ENCODE peak calls at places on chromosomes 6 and 20, in seven cellular contexts. One of them, this sample, is unnamed.

GRCh38 chr20:3980260-3981131 is 34.9 kb downstream of the RNF24 start:
- DNase-seq in IMR-90: peak
- DNase-seq in NT2/D1: no peak
- DNase-seq in mesenchymal stem cell: peak
- DNase-seq in H1: no peak
- DNase-seq in endodermal cell: no peak
- DNase-seq in fibroblast of lung: peak
- DNase-seq in this sample: peak

GRCh38 chr6:6645266-6645917 is 56.9 kb downstream of the LY86 start:
- DNase-seq in IMR-90: no peak
- DNase-seq in H1: no peak
- DNase-seq in NT2/D1: no peak
- DNase-seq in endodermal cell: peak
- DNase-seq in mesenchymal stem cell: no peak
- DNase-seq in fibroblast of lung: no peak
- DNase-seq in this sample: no peak

GRCh38 chr6:37974381-37974780 is 154.9 kb downstream of the ZFAND3 start:
- DNase-seq in IMR-90: no peak
- DNase-seq in H1: no peak
- DNase-seq in mesenchymal stem cell: no peak
- DNase-seq in endodermal cell: no peak
- DNase-seq in fibroblast of lung: no peak
- DNase-seq in NT2/D1: no peak
- DNase-seq in this sample: no peak

GRCh38 chr20:2303693-2304092 is 7.9 kb downstream of the TGM3 start:
- DNase-seq in endodermal cell: no peak
- DNase-seq in IMR-90: no peak
- DNase-seq in NT2/D1: no peak
- DNase-seq in H1: no peak
- DNase-seq in mesenchymal stem cell: no peak
- DNase-seq in fibroblast of lung: no peak
- DNase-seq in this sample: no peak

GRCh38 chr6:143279385-143279784 is 171.1 kb downstream of the ADAT2 start:
- DNase-seq in H1: no peak
- DNase-seq in fibroblast of lung: peak
- DNase-seq in IMR-90: peak
- DNase-seq in mesenchymal stem cell: peak
- DNase-seq in NT2/D1: no peak
- DNase-seq in endodermal cell: peak
- DNase-seq in this sample: no peak

GRCh38 chr6:67880939-67881705 is 754.0 kb upstream of the ADGRB3 start:
- DNase-seq in IMR-90: no peak
- DNase-seq in endodermal cell: no peak
- DNase-seq in NT2/D1: no peak
- DNase-seq in H1: no peak
- DNase-seq in mesenchymal stem cell: peak
- DNase-seq in fibroblast of lung: peak
- DNase-seq in this sample: no peak

GRCh38 chr6:55239099-55239498 is 64.8 kb downstream of the HCRTR2 start:
- DNase-seq in mesenchymal stem cell: peak
- DNase-seq in IMR-90: no peak
- DNase-seq in H1: no peak
- DNase-seq in NT2/D1: no peak
- DNase-seq in fibroblast of lung: peak
- DNase-seq in endodermal cell: no peak
- DNase-seq in this sample: no peak

GRCh38 chr20:43189614-43190331 is at the start of gene PTPRT:
- DNase-seq in NT2/D1: no peak
- DNase-seq in fibroblast of lung: no peak
- DNase-seq in mesenchymal stem cell: no peak
- DNase-seq in endodermal cell: peak
- DNase-seq in IMR-90: no peak
- DNase-seq in H1: peak
- DNase-seq in this sample: no peak

GRCh38 chr6:150738092-150738625 is 127.3 kb upstream of the MTHFD1L start:
- DNase-seq in IMR-90: no peak
- DNase-seq in fibroblast of lung: no peak
- DNase-seq in H1: no peak
- DNase-seq in mesenchymal stem cell: no peak
- DNase-seq in NT2/D1: no peak
- DNase-seq in endodermal cell: no peak
- DNase-seq in this sample: no peak

GRCh38 chr6:169188051-169188863 is 65.4 kb downstream of the THBS2 start:
- DNase-seq in H1: no peak
- DNase-seq in fibroblast of lung: peak
- DNase-seq in endodermal cell: peak
- DNase-seq in mesenchymal stem cell: peak
- DNase-seq in NT2/D1: no peak
- DNase-seq in IMR-90: peak
- DNase-seq in this sample: peak

GRCh38 chr6:74044417-74045096 is 348.6 kb downstream of the CD109 start:
- DNase-seq in H1: no peak
- DNase-seq in NT2/D1: no peak
- DNase-seq in mesenchymal stem cell: peak
- DNase-seq in IMR-90: peak
- DNase-seq in fibroblast of lung: peak
- DNase-seq in endodermal cell: no peak
- DNase-seq in this sample: no peak

GRCh38 chr6:100433726-100434435 is 30.8 kb downstream of the SIM1 start:
- DNase-seq in endodermal cell: no peak
- DNase-seq in NT2/D1: no peak
- DNase-seq in IMR-90: no peak
- DNase-seq in fibroblast of lung: no peak
- DNase-seq in mesenchymal stem cell: no peak
- DNase-seq in H1: no peak
- DNase-seq in this sample: no peak

GRCh38 chr6:136077834-136078576 is 172.1 kb downstream of the MTFR2 start:
- DNase-seq in endodermal cell: no peak
- DNase-seq in NT2/D1: no peak
- DNase-seq in IMR-90: peak
- DNase-seq in H1: no peak
- DNase-seq in mesenchymal stem cell: peak
- DNase-seq in fibroblast of lung: peak
- DNase-seq in this sample: no peak

GRCh38 chr6:14711056-14711703 is 534.7 kb upstream of the JARID2 start:
- DNase-seq in fibroblast of lung: peak
- DNase-seq in endodermal cell: peak
- DNase-seq in IMR-90: peak
- DNase-seq in mesenchymal stem cell: peak
- DNase-seq in NT2/D1: peak
- DNase-seq in H1: no peak
- DNase-seq in this sample: peak

GRCh38 chr20:36092424-36093024 is 62.0 kb upstream of the EPB41L1 start:
- DNase-seq in mesenchymal stem cell: peak
- DNase-seq in IMR-90: no peak
- DNase-seq in NT2/D1: no peak
- DNase-seq in endodermal cell: peak
- DNase-seq in fibroblast of lung: peak
- DNase-seq in H1: peak
- DNase-seq in this sample: no peak

GRCh38 chr20:4153251-4153650 is 137.9 kb upstream of the RNF24 start:
- DNase-seq in mesenchymal stem cell: no peak
- DNase-seq in endodermal cell: no peak
- DNase-seq in fibroblast of lung: no peak
- DNase-seq in IMR-90: no peak
- DNase-seq in NT2/D1: no peak
- DNase-seq in H1: no peak
- DNase-seq in this sample: no peak

GRCh38 chr20:50367104-50367674 is 143.0 kb upstream of the PTPN1 start:
- DNase-seq in H1: no peak
- DNase-seq in endodermal cell: no peak
- DNase-seq in fibroblast of lung: no peak
- DNase-seq in mesenchymal stem cell: no peak
- DNase-seq in NT2/D1: no peak
- DNase-seq in IMR-90: no peak
- DNase-seq in this sample: no peak
- H3K9ac ChIP-seq in H1: no peak
- H3K9ac ChIP-seq in endodermal cell: no peak
- H3K9ac ChIP-seq in fibroblast of lung: no peak
- H3K9ac ChIP-seq in mesenchymal stem cell: no peak
- H3K9ac ChIP-seq in NT2/D1: no peak
- H3K9ac ChIP-seq in IMR-90: no peak
- H3K9ac ChIP-seq in this sample: no peak

DNA sequence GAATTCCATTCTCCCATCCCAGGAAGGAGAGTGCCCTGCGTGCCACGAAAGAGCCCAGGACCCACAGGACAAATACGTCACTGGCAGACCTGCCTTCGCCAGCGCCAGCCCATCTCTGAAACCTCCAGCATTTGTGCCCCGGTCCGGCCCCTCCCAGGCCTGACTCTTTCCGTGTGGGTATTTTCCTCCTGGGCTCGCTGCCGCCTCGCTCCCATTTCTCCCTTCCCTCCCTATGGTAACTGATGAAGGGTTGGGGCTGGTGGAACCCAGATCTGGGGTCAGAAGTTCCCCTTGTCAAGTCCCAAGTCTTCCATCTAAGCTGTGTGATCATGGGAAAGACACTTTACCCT is 208.5 kb downstream of the LRFN2 start:
- DNase-seq in endodermal cell: peak
- DNase-seq in IMR-90: no peak
- DNase-seq in mesenchymal stem cell: no peak
- DNase-seq in H1: no peak
- DNase-seq in fibroblast of lung: no peak
- DNase-seq in NT2/D1: no peak
- DNase-seq in this sample: peak
- H3K9ac ChIP-seq in endodermal cell: no peak
- H3K9ac ChIP-seq in IMR-90: no peak
- H3K9ac ChIP-seq in mesenchymal stem cell: no peak
- H3K9ac ChIP-seq in H1: no peak
- H3K9ac ChIP-seq in fibroblast of lung: no peak
- H3K9ac ChIP-seq in NT2/D1: no peak
- H3K9ac ChIP-seq in this sample: no peak

GRCh38 chr20:57482796-57483195 is 42.1 kb downstream of the CTCFL start:
- DNase-seq in H1: no peak
- DNase-seq in fibroblast of lung: no peak
- DNase-seq in mesenchymal stem cell: no peak
- DNase-seq in NT2/D1: no peak
- DNase-seq in endodermal cell: peak
- DNase-seq in IMR-90: no peak
- DNase-seq in this sample: no peak
- H3K9ac ChIP-seq in H1: no peak
- H3K9ac ChIP-seq in fibroblast of lung: no peak
- H3K9ac ChIP-seq in mesenchymal stem cell: no peak
- H3K9ac ChIP-seq in NT2/D1: no peak
- H3K9ac ChIP-seq in endodermal cell: no peak
- H3K9ac ChIP-seq in IMR-90: no peak
- H3K9ac ChIP-seq in this sample: no peak

DNA sequence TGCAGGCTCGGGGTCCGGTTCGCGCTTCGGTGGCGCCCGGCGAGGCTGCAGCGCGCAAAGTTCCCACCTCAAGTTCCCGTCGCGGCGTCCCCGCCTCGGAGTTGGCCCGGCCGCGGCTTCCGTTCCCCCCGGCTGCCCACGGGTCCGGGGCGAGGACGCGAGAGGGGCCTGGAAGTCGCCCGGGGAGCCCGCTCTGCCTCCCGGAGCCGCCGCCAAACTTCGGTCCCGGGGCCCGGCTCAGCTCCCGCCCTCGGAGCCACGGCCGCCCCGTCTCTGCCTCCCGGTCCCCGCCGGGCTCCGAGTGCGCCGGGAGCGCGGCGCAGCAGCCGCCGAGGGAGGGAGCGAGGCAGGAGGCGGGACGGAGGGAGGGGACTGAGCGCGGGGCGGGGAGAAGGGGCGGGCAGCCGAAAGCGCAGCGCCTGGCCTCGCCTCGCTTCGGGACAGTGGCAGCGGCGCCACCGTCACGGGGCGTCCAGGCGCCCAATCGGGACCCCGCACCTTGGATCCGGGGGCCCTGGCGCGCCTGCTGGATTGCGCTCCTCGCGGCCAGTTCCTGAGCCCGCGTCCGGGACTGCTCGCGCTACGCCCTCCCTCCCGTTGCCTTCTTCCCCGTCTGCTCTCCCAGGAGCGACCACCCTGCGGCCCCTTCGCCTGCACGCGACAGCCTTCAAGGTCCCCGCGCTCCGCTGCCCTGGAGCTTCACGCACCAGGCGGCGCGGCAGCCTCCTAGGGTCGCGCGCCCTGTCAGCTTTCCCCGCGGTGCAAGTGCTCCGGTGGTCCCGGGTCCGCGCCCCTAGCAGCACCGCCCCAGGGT is at the start of gene KCNG1:
- DNase-seq in IMR-90: peak
- DNase-seq in mesenchymal stem cell: peak
- DNase-seq in NT2/D1: peak
- DNase-seq in endodermal cell: peak
- DNase-seq in fibroblast of lung: peak
- DNase-seq in H1: peak
- DNase-seq in this sample: no peak
- H3K9ac ChIP-seq in IMR-90: peak
- H3K9ac ChIP-seq in mesenchymal stem cell: peak
- H3K9ac ChIP-seq in NT2/D1: peak
- H3K9ac ChIP-seq in endodermal cell: peak
- H3K9ac ChIP-seq in fibroblast of lung: peak
- H3K9ac ChIP-seq in H1: peak
- H3K9ac ChIP-seq in this sample: no peak

GRCh38 chr6:32610897-32611296 is 21.2 kb upstream of the HLA-DRB1 start:
- DNase-seq in NT2/D1: no peak
- DNase-seq in IMR-90: no peak
- DNase-seq in mesenchymal stem cell: no peak
- DNase-seq in endodermal cell: no peak
- DNase-seq in fibroblast of lung: no peak
- DNase-seq in H1: no peak
- DNase-seq in this sample: no peak

GRCh38 chr6:32617751-32618150 is 19.5 kb upstream of the HLA-DQA1 start:
- DNase-seq in IMR-90: no peak
- DNase-seq in NT2/D1: no peak
- DNase-seq in fibroblast of lung: no peak
- DNase-seq in endodermal cell: no peak
- DNase-seq in mesenchymal stem cell: no peak
- DNase-seq in H1: no peak
- DNase-seq in this sample: no peak

GRCh38 chr6:32613475-32613874 is 23.7 kb upstream of the HLA-DQA1 start:
- DNase-seq in IMR-90: no peak
- DNase-seq in H1: no peak
- DNase-seq in fibroblast of lung: no peak
- DNase-seq in endodermal cell: no peak
- DNase-seq in NT2/D1: no peak
- DNase-seq in mesenchymal stem cell: no peak
- DNase-seq in this sample: no peak

GRCh38 chr6:32615885-32616532 is 21.2 kb upstream of the HLA-DQA1 start:
- DNase-seq in IMR-90: no peak
- DNase-seq in endodermal cell: no peak
- DNase-seq in fibroblast of lung: no peak
- DNase-seq in mesenchymal stem cell: no peak
- DNase-seq in H1: no peak
- DNase-seq in NT2/D1: no peak
- DNase-seq in this sample: no peak

GRCh38 chr6:32614366-32615081 is 22.7 kb upstream of the HLA-DQA1 start:
- DNase-seq in mesenchymal stem cell: no peak
- DNase-seq in H1: no peak
- DNase-seq in endodermal cell: peak
- DNase-seq in IMR-90: no peak
- DNase-seq in NT2/D1: no peak
- DNase-seq in fibroblast of lung: no peak
- DNase-seq in this sample: no peak
- H3K9ac ChIP-seq in mesenchymal stem cell: no peak
- H3K9ac ChIP-seq in H1: no peak
- H3K9ac ChIP-seq in endodermal cell: no peak
- H3K9ac ChIP-seq in IMR-90: no peak
- H3K9ac ChIP-seq in NT2/D1: no peak
- H3K9ac ChIP-seq in fibroblast of lung: no peak
- H3K9ac ChIP-seq in this sample: no peak

This sample was measured in DND-41.